ENCODE peak calls at places on chromosomes 4 and X, in five cellular contexts. L is mesendoderm, C is pancreas, E is HepG2, D is tibial artery. Z is an unnamed sample.

GRCh38 chrX:112849010-112849409 is 8.4 kb upstream of the AMOT start:
- DNase-seq in L (no peak), C (no peak), E (no peak), D (no peak), Z (no peak)

GRCh38 chr4:173191623-173192041 is 23.0 kb downstream of the GALNT7 start:
- DNase-seq in L (no peak), C (no peak), E (no peak), D (no peak), Z (no peak)

GRCh38 chr4:77493829-77494551 is 111.6 kb upstream of the CXCL13 start:
- DNase-seq in L (no peak), C (no peak), E (no peak), D (no peak), Z (no peak)

GRCh38 chr4:180542445-180543100 is 1700.6 kb upstream of the TENM3 start:
- DNase-seq in L (no peak), C (no peak), E (no peak), D (no peak), Z (no peak)

GRCh38 chrX:97984641-97985040 is 1100.9 kb downstream of the RPA4 start:
- DNase-seq in L (peak; percentile 52), C (no peak), E (no peak), D (no peak), Z (no peak)

GRCh38 chr4:66930216-66930615 is 615.1 kb downstream of the CENPC start:
- DNase-seq in L (no peak), C (no peak), E (no peak), D (no peak), Z (no peak)

GRCh38 chr4:8201341-8201781 is 2.3 kb downstream of the SH3TC1 start:
- DNase-seq in L (no peak), C (no peak), E (no peak), D (no peak), Z (no peak)

GRCh38 chr4:48939785-48940184 is 33.2 kb upstream of the OCIAD2 start:
- DNase-seq in L (peak; percentile 68), C (peak; percentile 12), E (no peak), D (no peak), Z (no peak)

GRCh38 chr4:15704145-15704544 is 1.3 kb downstream of the BST1 start:
- DNase-seq in L (no peak), C (no peak), E (no peak), D (no peak), Z (no peak)

GRCh38 chrX:56995271-56995994 is at the start of gene SPIN3:
- DNase-seq in L (peak; percentile 97), C (peak; percentile 86), E (peak; percentile 87), D (peak; percentile 79), Z (peak; percentile 13)

GRCh38 chr4:83071116-83071515 is 36.1 kb downstream of the COPS4 start:
- DNase-seq in L (no peak), C (no peak), E (no peak), D (no peak), Z (no peak)

GRCh38 chr4:98558366-98558765 is 100.0 kb downstream of the TSPAN5 start:
- DNase-seq in L (peak; percentile 28), C (no peak), E (no peak), D (no peak), Z (no peak)
- H3K27ac ChIP-seq in L (no peak overlapping the region), C (no peak overlapping the region), E (no peak overlapping the region), D (no peak overlapping the region), Z (peak overlapping the region; percentile 15)

DNA sequence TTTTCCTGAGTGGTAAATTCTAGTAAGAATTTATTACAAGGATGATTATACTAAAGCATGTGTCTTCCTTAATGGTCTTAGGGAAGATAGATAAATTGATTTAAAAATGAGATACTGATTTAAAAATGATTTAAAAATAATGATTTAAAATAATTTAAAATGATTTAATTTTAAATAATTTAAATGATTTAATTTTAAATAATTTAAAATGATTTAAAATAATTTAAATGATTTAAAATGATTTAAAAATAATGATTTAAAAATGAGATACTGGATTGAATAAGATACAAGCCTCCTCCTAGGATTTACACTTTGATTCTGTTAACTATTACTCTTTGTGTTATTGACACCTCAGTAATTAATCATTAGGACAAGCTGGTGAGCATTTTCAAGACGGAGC is 59.0 kb downstream of the COX7B2 start:
- DNase-seq in L (no peak), C (no peak), E (no peak), D (no peak), Z (no peak)
- H3K27ac ChIP-seq in L (no peak overlapping the region), C (no peak overlapping the region), E (no peak overlapping the region), D (no peak overlapping the region), Z (no peak overlapping the region)

DNA sequence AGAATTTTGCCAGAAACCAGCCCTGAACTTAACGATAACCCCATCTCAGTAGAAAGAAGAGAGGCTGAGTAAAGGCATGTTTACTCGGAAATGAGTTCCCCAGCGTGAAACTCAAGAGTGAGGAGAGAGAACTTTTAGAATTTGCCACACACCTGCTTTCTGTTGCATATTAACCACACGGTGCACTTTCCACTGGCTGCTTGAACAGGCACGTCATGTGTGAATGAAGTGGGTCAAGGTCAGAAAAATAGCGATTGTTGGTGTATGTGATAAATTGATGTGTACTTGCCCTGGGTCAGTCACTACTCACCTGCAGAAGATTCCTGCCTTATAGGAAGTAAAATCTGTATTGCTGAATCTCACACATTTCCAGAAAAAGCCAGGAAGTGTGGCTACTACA is 395.7 kb downstream of the TRIML1 start:
- DNase-seq in L (no peak), C (peak; percentile 58), E (peak; percentile 77), D (no peak), Z (no peak)
- H3K27ac ChIP-seq in L (no peak overlapping the region), C (peak overlapping the region; percentile 6), E (peak overlapping the region; percentile 47), D (no peak overlapping the region), Z (no peak overlapping the region)

GRCh38 chr4:5029447-5029846 is 10.2 kb upstream of the CYTL1 start:
- DNase-seq in L (no peak), C (no peak), E (no peak), D (no peak), Z (no peak)

GRCh38 chr4:5030152-5030668 is 11.0 kb upstream of the CYTL1 start:
- DNase-seq in L (no peak), C (no peak), E (no peak), D (no peak), Z (no peak)

GRCh38 chr4:5027366-5027765 is 8.1 kb upstream of the CYTL1 start:
- DNase-seq in L (no peak), C (no peak), E (no peak), D (no peak), Z (no peak)

GRCh38 chr4:5030927-5031326 is 11.7 kb upstream of the CYTL1 start:
- DNase-seq in L (no peak), C (no peak), E (no peak), D (peak; percentile 15), Z (no peak)

DNA sequence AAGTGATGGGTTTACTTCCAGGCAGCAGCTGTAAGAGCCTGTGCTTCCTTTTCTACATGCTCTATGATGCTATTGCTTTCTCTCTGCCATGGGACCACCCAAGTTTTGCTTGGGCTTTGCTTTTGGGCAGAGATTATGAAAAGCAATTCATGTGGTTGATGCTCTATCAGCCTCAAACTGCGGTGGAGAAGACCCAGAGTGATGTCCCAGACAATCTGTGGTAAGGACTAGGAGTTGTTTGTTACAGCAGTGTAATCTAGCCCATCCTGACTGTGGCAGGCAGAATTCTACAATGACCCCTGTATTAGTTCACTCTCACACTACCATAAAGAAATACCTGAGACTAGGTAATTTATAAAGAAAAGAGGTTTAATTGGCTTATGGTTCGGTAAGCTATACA is 9.2 kb upstream of the CYTL1 start:
- DNase-seq in L (no peak), C (no peak), E (no peak), D (no peak), Z (no peak)
- H3K27ac ChIP-seq in L (no peak overlapping the region), C (no peak overlapping the region), E (no peak overlapping the region), D (no peak overlapping the region), Z (no peak overlapping the region)

DNA sequence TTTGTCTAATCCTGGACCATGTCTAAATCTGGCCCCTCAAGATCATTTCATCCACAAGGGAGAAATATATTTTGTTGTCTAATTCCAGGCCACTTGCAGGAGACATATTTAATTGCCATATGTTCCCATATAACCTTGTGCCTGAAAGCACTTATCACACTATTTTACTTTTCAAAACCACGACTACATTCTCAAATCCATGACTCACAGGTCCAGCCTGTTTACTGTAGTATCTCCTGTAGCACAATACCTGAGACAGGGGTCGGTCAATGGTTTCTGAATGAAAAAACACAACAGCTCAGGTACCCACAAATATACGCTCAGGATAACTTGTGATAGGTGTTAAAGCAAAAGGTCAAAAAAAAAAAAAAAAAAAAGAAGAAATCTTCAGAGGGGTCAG is 60.9 kb downstream of the SEC24D start:
- DNase-seq in L (peak; percentile 26), C (no peak), E (no peak), D (no peak), Z (no peak)
- H3K27ac ChIP-seq in L (no peak overlapping the region), C (no peak overlapping the region), E (no peak overlapping the region), D (peak overlapping the region; percentile 81), Z (no peak overlapping the region)

GRCh38 chr4:123840232-123840631 is 443.6 kb downstream of the SPRY1 start:
- DNase-seq in L (no peak), C (no peak), E (no peak), D (no peak), Z (no peak)
- H3K27ac ChIP-seq in L (no peak overlapping the region), C (no peak overlapping the region), E (no peak overlapping the region), D (no peak overlapping the region), Z (no peak overlapping the region)

DNA sequence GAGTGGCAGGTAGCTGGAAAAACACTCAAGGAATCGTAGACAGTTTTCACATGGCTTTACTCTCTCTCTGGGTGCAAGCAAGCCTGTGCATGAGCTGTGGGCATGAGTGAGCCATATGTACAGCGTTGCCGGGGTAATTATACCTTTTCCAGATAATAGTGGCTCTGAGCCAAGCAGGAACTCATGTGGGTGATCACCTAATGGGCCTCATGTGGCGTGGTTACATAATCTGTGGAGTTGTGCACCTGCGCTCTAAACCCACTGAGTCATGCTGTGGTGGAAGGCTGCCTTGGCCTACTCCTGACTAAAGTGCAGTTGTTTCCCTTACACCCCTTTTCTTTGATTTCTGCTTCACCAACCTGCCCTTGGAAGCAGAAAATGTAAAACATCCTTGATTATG is 1564.5 kb upstream of the PCDH10 start:
- DNase-seq in L (no peak), C (no peak), E (no peak), D (no peak), Z (no peak)
- H3K27ac ChIP-seq in L (no peak overlapping the region), C (no peak overlapping the region), E (no peak overlapping the region), D (no peak overlapping the region), Z (no peak overlapping the region)

Z was measured in caudate nucleus.